ENCODE peak calls at places on chromosomes 6 and 20, in ten cellular contexts. One of them, this sample, is unnamed.

GRCh38 chr20:7734216-7734615 is 206.0 kb downstream of the HAO1 start:
- DNase-seq in CD8-positive, alpha-beta T cell: no peak
- DNase-seq in IMR-90: no peak
- DNase-seq in fibroblast of lung: peak
- DNase-seq in SJSA1: no peak
- DNase-seq in caudate nucleus: no peak
- DNase-seq in cardiac muscle cell: no peak
- DNase-seq in CD8-positive, alpha-beta memory T cell: no peak
- DNase-seq in CD4-positive, alpha-beta T cell: no peak
- DNase-seq in psoas muscle: no peak
- DNase-seq in this sample: no peak

GRCh38 chr6:155340464-155341129 is 26.3 kb upstream of the TFB1M start:
- DNase-seq in caudate nucleus: no peak
- DNase-seq in cardiac muscle cell: peak
- DNase-seq in CD8-positive, alpha-beta memory T cell: no peak
- DNase-seq in IMR-90: peak
- DNase-seq in SJSA1: no peak
- DNase-seq in CD8-positive, alpha-beta T cell: no peak
- DNase-seq in fibroblast of lung: peak
- DNase-seq in CD4-positive, alpha-beta T cell: no peak
- DNase-seq in psoas muscle: no peak
- DNase-seq in this sample: no peak

GRCh38 chr6:21531393-21531792 is 62.2 kb upstream of the SOX4 start:
- DNase-seq in SJSA1: no peak
- DNase-seq in caudate nucleus: no peak
- DNase-seq in fibroblast of lung: no peak
- DNase-seq in CD8-positive, alpha-beta T cell: no peak
- DNase-seq in psoas muscle: no peak
- DNase-seq in cardiac muscle cell: no peak
- DNase-seq in CD4-positive, alpha-beta T cell: no peak
- DNase-seq in CD8-positive, alpha-beta memory T cell: no peak
- DNase-seq in IMR-90: no peak
- DNase-seq in this sample: no peak

GRCh38 chr6:24600903-24601302 is 45.1 kb downstream of the KIAA0319 start:
- DNase-seq in psoas muscle: no peak
- DNase-seq in cardiac muscle cell: no peak
- DNase-seq in CD8-positive, alpha-beta memory T cell: no peak
- DNase-seq in IMR-90: no peak
- DNase-seq in SJSA1: no peak
- DNase-seq in fibroblast of lung: no peak
- DNase-seq in CD8-positive, alpha-beta T cell: no peak
- DNase-seq in caudate nucleus: no peak
- DNase-seq in CD4-positive, alpha-beta T cell: no peak
- DNase-seq in this sample: no peak

GRCh38 chr6:101114703-101115102 is 233.6 kb upstream of the ASCC3 start:
- DNase-seq in CD4-positive, alpha-beta T cell: no peak
- DNase-seq in CD8-positive, alpha-beta memory T cell: no peak
- DNase-seq in CD8-positive, alpha-beta T cell: no peak
- DNase-seq in psoas muscle: no peak
- DNase-seq in caudate nucleus: no peak
- DNase-seq in SJSA1: peak
- DNase-seq in cardiac muscle cell: peak
- DNase-seq in fibroblast of lung: peak
- DNase-seq in IMR-90: peak
- DNase-seq in this sample: peak

GRCh38 chr6:73675466-73676098 is 20.4 kb upstream of the CD109 start:
- DNase-seq in psoas muscle: peak
- DNase-seq in cardiac muscle cell: peak
- DNase-seq in CD8-positive, alpha-beta memory T cell: peak
- DNase-seq in IMR-90: peak
- DNase-seq in fibroblast of lung: peak
- DNase-seq in CD8-positive, alpha-beta T cell: peak
- DNase-seq in SJSA1: peak
- DNase-seq in caudate nucleus: peak
- DNase-seq in CD4-positive, alpha-beta T cell: peak
- DNase-seq in this sample: peak

GRCh38 chr20:48688579-48688978 is 139.2 kb downstream of the PREX1 start:
- DNase-seq in CD8-positive, alpha-beta T cell: no peak
- DNase-seq in CD4-positive, alpha-beta T cell: no peak
- DNase-seq in psoas muscle: no peak
- DNase-seq in cardiac muscle cell: no peak
- DNase-seq in CD8-positive, alpha-beta memory T cell: no peak
- DNase-seq in IMR-90: no peak
- DNase-seq in fibroblast of lung: no peak
- DNase-seq in caudate nucleus: no peak
- DNase-seq in SJSA1: no peak
- DNase-seq in this sample: no peak

GRCh38 chr6:146598785-146599405 is at the start of gene ADGB:
- DNase-seq in IMR-90: peak
- DNase-seq in CD4-positive, alpha-beta T cell: no peak
- DNase-seq in CD8-positive, alpha-beta T cell: no peak
- DNase-seq in fibroblast of lung: peak
- DNase-seq in CD8-positive, alpha-beta memory T cell: no peak
- DNase-seq in caudate nucleus: peak
- DNase-seq in cardiac muscle cell: peak
- DNase-seq in SJSA1: peak
- DNase-seq in psoas muscle: peak
- DNase-seq in this sample: no peak

GRCh38 chr20:21509597-21510331 is 4.1 kb downstream of the NKX2-2 start:
- DNase-seq in SJSA1: no peak
- DNase-seq in IMR-90: peak
- DNase-seq in CD8-positive, alpha-beta memory T cell: no peak
- DNase-seq in cardiac muscle cell: peak
- DNase-seq in CD8-positive, alpha-beta T cell: no peak
- DNase-seq in CD4-positive, alpha-beta T cell: no peak
- DNase-seq in caudate nucleus: no peak
- DNase-seq in fibroblast of lung: peak
- DNase-seq in psoas muscle: no peak
- DNase-seq in this sample: no peak

GRCh38 chr6:90816764-90817163 is 229.9 kb upstream of the MAP3K7 start:
- DNase-seq in caudate nucleus: no peak
- DNase-seq in CD8-positive, alpha-beta T cell: no peak
- DNase-seq in SJSA1: no peak
- DNase-seq in psoas muscle: no peak
- DNase-seq in fibroblast of lung: no peak
- DNase-seq in CD8-positive, alpha-beta memory T cell: no peak
- DNase-seq in cardiac muscle cell: no peak
- DNase-seq in IMR-90: no peak
- DNase-seq in CD4-positive, alpha-beta T cell: no peak
- DNase-seq in this sample: no peak

GRCh38 chr6:160979063-160979708 is 12.4 kb upstream of the MAP3K4 start:
- DNase-seq in IMR-90: peak
- DNase-seq in psoas muscle: no peak
- DNase-seq in fibroblast of lung: peak
- DNase-seq in caudate nucleus: no peak
- DNase-seq in SJSA1: no peak
- DNase-seq in CD4-positive, alpha-beta T cell: no peak
- DNase-seq in CD8-positive, alpha-beta memory T cell: no peak
- DNase-seq in cardiac muscle cell: peak
- DNase-seq in CD8-positive, alpha-beta T cell: no peak
- DNase-seq in this sample: no peak

GRCh38 chr6:160462551-160463109 is 114.5 kb downstream of the SLC22A3 start:
- DNase-seq in SJSA1: peak
- DNase-seq in CD8-positive, alpha-beta T cell: peak
- DNase-seq in fibroblast of lung: peak
- DNase-seq in caudate nucleus: no peak
- DNase-seq in psoas muscle: no peak
- DNase-seq in CD4-positive, alpha-beta T cell: no peak
- DNase-seq in cardiac muscle cell: peak
- DNase-seq in IMR-90: peak
- DNase-seq in CD8-positive, alpha-beta memory T cell: peak
- DNase-seq in this sample: peak

GRCh38 chr6:30779850-30780641 is 35.7 kb upstream of the IER3 start:
- DNase-seq in CD8-positive, alpha-beta T cell: no peak
- DNase-seq in CD4-positive, alpha-beta T cell: no peak
- DNase-seq in fibroblast of lung: no peak
- DNase-seq in psoas muscle: no peak
- DNase-seq in SJSA1: no peak
- DNase-seq in CD8-positive, alpha-beta memory T cell: no peak
- DNase-seq in cardiac muscle cell: no peak
- DNase-seq in IMR-90: no peak
- DNase-seq in caudate nucleus: no peak
- DNase-seq in this sample: no peak
- H3K27ac ChIP-seq in CD8-positive, alpha-beta T cell: no peak
- H3K27ac ChIP-seq in CD4-positive, alpha-beta T cell: no peak
- H3K27ac ChIP-seq in fibroblast of lung: peak
- H3K27ac ChIP-seq in psoas muscle: peak
- H3K27ac ChIP-seq in SJSA1: peak
- H3K27ac ChIP-seq in CD8-positive, alpha-beta memory T cell: no peak
- H3K27ac ChIP-seq in cardiac muscle cell: peak
- H3K27ac ChIP-seq in IMR-90: peak
- H3K27ac ChIP-seq in caudate nucleus: no peak
- H3K27ac ChIP-seq in this sample: no peak

GRCh38 chr6:49950415-49950751 is 13.6 kb downstream of the DEFB114 start:
- DNase-seq in caudate nucleus: no peak
- DNase-seq in CD4-positive, alpha-beta T cell: no peak
- DNase-seq in fibroblast of lung: no peak
- DNase-seq in CD8-positive, alpha-beta T cell: no peak
- DNase-seq in psoas muscle: no peak
- DNase-seq in SJSA1: no peak
- DNase-seq in CD8-positive, alpha-beta memory T cell: no peak
- DNase-seq in cardiac muscle cell: no peak
- DNase-seq in IMR-90: no peak
- DNase-seq in this sample: no peak

GRCh38 chr6:49955847-49956246 is 8.1 kb downstream of the DEFB114 start:
- DNase-seq in cardiac muscle cell: no peak
- DNase-seq in IMR-90: no peak
- DNase-seq in caudate nucleus: no peak
- DNase-seq in CD4-positive, alpha-beta T cell: no peak
- DNase-seq in CD8-positive, alpha-beta T cell: no peak
- DNase-seq in fibroblast of lung: no peak
- DNase-seq in SJSA1: no peak
- DNase-seq in CD8-positive, alpha-beta memory T cell: no peak
- DNase-seq in psoas muscle: no peak
- DNase-seq in this sample: no peak

GRCh38 chr6:49946835-49947234 is 17.1 kb downstream of the DEFB114 start:
- DNase-seq in caudate nucleus: no peak
- DNase-seq in SJSA1: no peak
- DNase-seq in IMR-90: no peak
- DNase-seq in cardiac muscle cell: no peak
- DNase-seq in psoas muscle: no peak
- DNase-seq in CD8-positive, alpha-beta T cell: no peak
- DNase-seq in CD4-positive, alpha-beta T cell: no peak
- DNase-seq in CD8-positive, alpha-beta memory T cell: no peak
- DNase-seq in fibroblast of lung: no peak
- DNase-seq in this sample: no peak

GRCh38 chr6:49949062-49949461 is 14.9 kb downstream of the DEFB114 start:
- DNase-seq in CD8-positive, alpha-beta memory T cell: no peak
- DNase-seq in psoas muscle: no peak
- DNase-seq in CD4-positive, alpha-beta T cell: no peak
- DNase-seq in cardiac muscle cell: no peak
- DNase-seq in IMR-90: no peak
- DNase-seq in caudate nucleus: no peak
- DNase-seq in fibroblast of lung: no peak
- DNase-seq in SJSA1: no peak
- DNase-seq in CD8-positive, alpha-beta T cell: no peak
- DNase-seq in this sample: no peak

DNA sequence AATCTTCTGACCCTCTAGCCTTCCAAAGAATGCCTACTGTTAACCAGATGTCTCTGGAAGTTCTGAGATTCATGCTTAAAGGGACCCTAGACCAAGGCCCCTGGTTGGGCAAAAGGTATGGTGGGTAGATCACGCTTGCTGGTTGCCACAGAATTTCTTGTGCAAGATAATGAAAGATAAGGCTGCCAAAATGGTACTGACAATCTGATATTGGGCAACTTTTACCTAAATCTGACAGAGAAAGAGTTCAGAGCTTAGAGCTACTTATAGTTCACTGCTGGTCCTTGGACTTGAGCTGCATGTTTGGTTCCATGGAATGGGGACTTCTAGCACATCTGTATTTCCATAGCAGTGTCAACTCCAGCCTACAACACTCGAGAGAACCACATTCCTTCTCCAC is 12.0 kb downstream of the DEFB114 start:
- DNase-seq in fibroblast of lung: no peak
- DNase-seq in caudate nucleus: no peak
- DNase-seq in CD4-positive, alpha-beta T cell: no peak
- DNase-seq in CD8-positive, alpha-beta T cell: no peak
- DNase-seq in psoas muscle: no peak
- DNase-seq in CD8-positive, alpha-beta memory T cell: no peak
- DNase-seq in IMR-90: no peak
- DNase-seq in SJSA1: no peak
- DNase-seq in cardiac muscle cell: no peak
- DNase-seq in this sample: no peak
- H3K27ac ChIP-seq in fibroblast of lung: no peak
- H3K27ac ChIP-seq in caudate nucleus: no peak
- H3K27ac ChIP-seq in CD4-positive, alpha-beta T cell: no peak
- H3K27ac ChIP-seq in CD8-positive, alpha-beta T cell: no peak
- H3K27ac ChIP-seq in psoas muscle: no peak
- H3K27ac ChIP-seq in CD8-positive, alpha-beta memory T cell: no peak
- H3K27ac ChIP-seq in IMR-90: no peak
- H3K27ac ChIP-seq in SJSA1: no peak
- H3K27ac ChIP-seq in cardiac muscle cell: no peak
- H3K27ac ChIP-seq in this sample: no peak

DNA sequence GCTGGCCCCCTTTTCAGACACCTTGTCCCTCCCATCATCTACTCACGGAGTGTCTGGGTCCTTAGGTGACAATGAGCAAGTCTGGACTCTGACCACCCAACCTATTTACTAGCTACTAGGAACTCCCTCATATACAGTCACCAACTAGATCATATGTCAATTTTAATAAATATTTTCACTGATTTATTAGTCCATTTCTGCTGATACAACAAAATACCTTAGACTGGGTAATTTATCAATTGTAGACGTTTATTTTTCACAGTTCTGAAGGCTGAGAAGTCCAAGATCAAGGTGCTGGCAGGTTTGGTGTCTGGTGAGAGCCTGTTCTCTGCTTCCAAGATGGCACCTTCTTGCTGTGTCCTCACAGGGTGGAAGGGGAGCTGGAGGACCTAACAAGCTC is 229.7 kb downstream of the PTPRT start:
- DNase-seq in caudate nucleus: no peak
- DNase-seq in CD4-positive, alpha-beta T cell: no peak
- DNase-seq in SJSA1: no peak
- DNase-seq in cardiac muscle cell: no peak
- DNase-seq in fibroblast of lung: no peak
- DNase-seq in psoas muscle: no peak
- DNase-seq in IMR-90: no peak
- DNase-seq in CD8-positive, alpha-beta memory T cell: no peak
- DNase-seq in CD8-positive, alpha-beta T cell: no peak
- DNase-seq in this sample: no peak
- H3K27ac ChIP-seq in caudate nucleus: no peak
- H3K27ac ChIP-seq in CD4-positive, alpha-beta T cell: no peak
- H3K27ac ChIP-seq in SJSA1: no peak
- H3K27ac ChIP-seq in cardiac muscle cell: no peak
- H3K27ac ChIP-seq in fibroblast of lung: no peak
- H3K27ac ChIP-seq in psoas muscle: no peak
- H3K27ac ChIP-seq in IMR-90: no peak
- H3K27ac ChIP-seq in CD8-positive, alpha-beta memory T cell: no peak
- H3K27ac ChIP-seq in CD8-positive, alpha-beta T cell: no peak
- H3K27ac ChIP-seq in this sample: no peak

DNA sequence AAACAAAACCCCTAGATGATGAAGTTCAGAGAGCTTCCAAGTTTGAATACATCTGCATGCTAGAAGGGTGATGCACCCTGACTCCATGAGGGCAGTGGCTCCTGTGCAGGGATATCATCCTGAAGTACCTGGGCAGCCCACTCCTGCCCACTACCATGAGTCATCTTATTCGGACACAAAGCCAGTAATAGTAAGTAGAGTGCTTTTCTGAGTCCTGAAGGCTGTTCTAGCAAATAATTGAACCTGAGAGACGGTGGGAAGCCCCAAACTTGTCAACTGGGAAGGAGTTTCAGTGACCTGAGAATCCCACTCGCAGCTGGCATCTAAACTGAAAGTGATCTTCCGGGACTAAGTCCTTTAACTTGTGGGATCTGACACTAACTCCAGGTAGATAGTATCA is 152.9 kb upstream of the COL21A1 start:
- DNase-seq in cardiac muscle cell: no peak
- DNase-seq in fibroblast of lung: no peak
- DNase-seq in CD4-positive, alpha-beta T cell: no peak
- DNase-seq in CD8-positive, alpha-beta T cell: no peak
- DNase-seq in psoas muscle: no peak
- DNase-seq in SJSA1: no peak
- DNase-seq in CD8-positive, alpha-beta memory T cell: no peak
- DNase-seq in IMR-90: no peak
- DNase-seq in caudate nucleus: no peak
- DNase-seq in this sample: no peak
- H3K27ac ChIP-seq in cardiac muscle cell: no peak
- H3K27ac ChIP-seq in fibroblast of lung: no peak
- H3K27ac ChIP-seq in CD4-positive, alpha-beta T cell: no peak
- H3K27ac ChIP-seq in CD8-positive, alpha-beta T cell: no peak
- H3K27ac ChIP-seq in psoas muscle: no peak
- H3K27ac ChIP-seq in SJSA1: no peak
- H3K27ac ChIP-seq in CD8-positive, alpha-beta memory T cell: no peak
- H3K27ac ChIP-seq in IMR-90: no peak
- H3K27ac ChIP-seq in caudate nucleus: no peak
- H3K27ac ChIP-seq in this sample: no peak